ENCODE peak calls at places on chromosome 14, in nine cellular contexts. X, I, Z, A, E, R, Q, L and V are unnamed samples.

GRCh38 chr14:87566986-87567385 is 426.0 kb downstream of the GALC start:
- DNase-seq in X (no peak), I (no peak), Z (no peak), A (peak; percentile 27), E (no peak), R (peak; percentile 45), Q (no peak), L (no peak), V (no peak)

GRCh38 chr14:69652942-69653680 is 41.7 kb downstream of the SUSD6 start:
- DNase-seq in X (no peak), I (no peak), Z (no peak), A (no peak), E (no peak), R (no peak), Q (no peak), L (no peak), V (no peak)

GRCh38 chr14:52650774-52651173 is 44.6 kb downstream of the ERO1A start:
- DNase-seq in X (no peak), I (peak; percentile 36), Z (no peak), A (peak; percentile 2), E (no peak), R (no peak), Q (no peak), L (no peak), V (no peak)

GRCh38 chr14:104697892-104698583 is 8.6 kb downstream of the INF2 start:
- DNase-seq in X (no peak), I (no peak), Z (no peak), A (no peak), E (no peak), R (peak; percentile 60), Q (no peak), L (no peak), V (no peak)

GRCh38 chr14:35134329-35135123 is 12.2 kb downstream of the PRORP start:
- DNase-seq in X (no peak), I (no peak), Z (no peak), A (no peak), E (no peak), R (no peak), Q (no peak), L (no peak), V (no peak)

GRCh38 chr14:89378119-89378518 is 38.9 kb downstream of the FOXN3 start:
- DNase-seq in X (no peak), I (peak; percentile 22), Z (no peak), A (peak; percentile 73), E (peak; percentile 61), R (no peak), Q (no peak), L (no peak), V (peak; percentile 57)

GRCh38 chr14:81427348-81428058 is 27.4 kb upstream of the STON2 start:
- DNase-seq in X (no peak), I (no peak), Z (no peak), A (no peak), E (no peak), R (peak; percentile 52), Q (no peak), L (no peak), V (no peak)

GRCh38 chr14:30657050-30657449 is 34.9 kb downstream of the SCFD1 start:
- DNase-seq in X (no peak), I (no peak), Z (no peak), A (no peak), E (no peak), R (no peak), Q (no peak), L (no peak), V (no peak)

GRCh38 chr14:35959835-35960234 is 133.7 kb downstream of the BRMS1L start:
- DNase-seq in X (no peak), I (peak; percentile 35), Z (no peak), A (no peak), E (no peak), R (no peak), Q (no peak), L (no peak), V (no peak)

GRCh38 chr14:50533314-50533705 is 941 bp upstream of the MAP4K5 start:
- DNase-seq in X (no peak), I (no peak), Z (no peak), A (no peak), E (no peak), R (no peak), Q (no peak), L (no peak), V (no peak)

GRCh38 chr14:54325766-54326165 is 71.0 kb upstream of the CDKN3 start:
- DNase-seq in X (no peak), I (no peak), Z (no peak), A (no peak), E (no peak), R (no peak), Q (no peak), L (no peak), V (no peak)

GRCh38 chr14:54712371-54712998 is 145.6 kb downstream of the SAMD4A start:
- DNase-seq in X (no peak), I (no peak), Z (no peak), A (peak; percentile 68), E (no peak), R (no peak), Q (no peak), L (no peak), V (no peak)

GRCh38 chr14:74048291-74048690 is 29.1 kb downstream of the BBOF1 start:
- DNase-seq in X (no peak), I (peak; percentile 49), Z (no peak), A (no peak), E (no peak), R (peak; percentile 72), Q (no peak), L (no peak), V (no peak)

GRCh38 chr14:104892517-104893434 is 27.7 kb downstream of the CEP170B start:
- DNase-seq in X (no peak), I (no peak), Z (no peak), A (no peak), E (no peak), R (peak; percentile 49), Q (no peak), L (no peak), V (no peak)

DNA sequence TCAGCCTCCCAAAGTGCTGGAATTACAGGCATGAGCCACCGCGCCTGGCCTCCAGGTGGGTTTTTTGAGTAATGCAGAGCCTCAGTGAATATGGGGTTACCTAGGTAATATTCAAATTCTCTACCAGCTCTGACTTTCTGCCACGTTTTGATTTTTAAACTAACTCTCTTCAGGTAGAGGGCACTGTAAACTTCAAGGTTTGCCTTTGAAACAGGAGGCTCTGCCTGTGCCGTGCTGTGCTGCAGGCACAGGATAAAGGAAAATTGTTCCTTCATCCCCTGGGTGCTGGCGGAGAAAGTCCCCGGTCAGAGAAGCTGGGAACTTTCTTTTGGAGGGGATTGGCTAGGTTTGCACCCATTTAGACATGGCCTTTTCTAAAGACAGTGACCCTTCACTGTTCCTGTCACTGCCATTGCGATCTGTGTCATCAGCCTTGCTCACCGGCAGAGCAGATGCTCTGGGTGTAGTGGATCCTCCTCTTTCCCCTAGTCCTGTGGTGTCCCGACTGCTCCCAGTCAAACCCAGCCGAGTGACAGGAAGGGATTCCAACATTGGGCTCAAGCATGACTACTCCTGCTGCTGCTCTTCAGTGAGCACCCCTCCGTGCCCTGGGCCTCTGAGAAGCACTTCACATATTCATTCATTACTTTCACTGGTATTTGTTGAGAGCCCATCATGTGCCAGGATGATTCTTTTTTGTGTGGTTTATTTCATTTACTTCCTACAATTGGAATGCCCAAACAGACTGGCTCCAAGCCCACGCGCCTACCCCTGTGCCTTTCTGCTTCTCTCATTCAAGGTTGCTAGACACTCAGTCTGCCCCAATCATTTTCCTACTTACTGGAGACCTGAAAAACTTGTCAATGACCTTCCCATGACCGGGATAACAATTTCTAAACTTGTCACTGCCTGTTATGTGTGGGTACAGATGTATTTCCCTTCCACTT is 103.6 kb downstream of the TMEM30B start:
- DNase-seq in X (no peak), I (no peak), Z (no peak), A (no peak), E (no peak), R (peak; percentile 58), Q (no peak), L (no peak), V (no peak)
- TF ChIP-seq CTCF in X (no peak), I (no peak), Z (no peak), A (no peak), E (no peak), R (peak; percentile 19), Q (no peak), L (no peak), V (no peak)

GRCh38 chr14:64970041-64970440 is 2.1 kb downstream of the RAB15 start:
- DNase-seq in X (no peak), I (no peak), Z (no peak), A (no peak), E (no peak), R (no peak), Q (no peak), L (no peak), V (no peak)

GRCh38 chr14:64966976-64967375 is 5.2 kb downstream of the RAB15 start:
- DNase-seq in X (peak; percentile 80), I (no peak), Z (peak; percentile 61), A (no peak), E (no peak), R (no peak), Q (no peak), L (no peak), V (no peak)

GRCh38 chr14:64968167-64968566 is 4.0 kb downstream of the RAB15 start:
- DNase-seq in X (no peak), I (no peak), Z (no peak), A (no peak), E (no peak), R (no peak), Q (no peak), L (no peak), V (no peak)

GRCh38 chr14:64970776-64971451 is 1.2 kb downstream of the RAB15 start:
- DNase-seq in X (no peak), I (peak; percentile 46), Z (peak; percentile 40), A (no peak), E (no peak), R (peak; percentile 66), Q (no peak), L (no peak), V (no peak)

DNA sequence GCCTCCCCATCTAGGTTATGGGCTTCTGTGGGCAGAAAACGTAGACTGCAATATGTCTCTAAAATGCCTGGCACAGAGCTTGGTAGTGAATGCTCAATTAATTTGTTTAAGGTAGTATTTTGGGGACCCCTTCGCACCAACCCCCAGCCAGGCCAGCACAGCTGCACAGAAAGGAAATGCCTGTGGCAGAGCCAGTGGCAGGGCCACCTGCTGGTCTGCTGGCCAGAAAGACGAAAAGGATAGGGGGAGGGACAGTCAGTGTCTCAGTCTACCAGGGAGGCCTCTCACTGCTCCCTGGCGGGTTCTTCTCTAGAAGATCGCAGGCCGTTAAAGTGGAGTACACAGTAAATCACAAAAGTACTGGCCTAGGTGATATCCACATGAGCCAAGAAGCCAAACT is 3.5 kb downstream of the RAB15 start:
- DNase-seq in X (no peak), I (no peak), Z (no peak), A (no peak), E (no peak), R (no peak), Q (no peak), L (no peak), V (no peak)
- TF ChIP-seq CTCF in X (no peak), I (no peak), Z (no peak), A (no peak), E (no peak), R (peak; percentile 41), Q (no peak), L (no peak), V (no peak)

GRCh38 chr14:100740196-100740825 is 13.6 kb downstream of the DLK1 start:
- DNase-seq in X (no peak), I (no peak), Z (no peak), A (no peak), E (no peak), R (no peak), Q (no peak), L (no peak), V (no peak)
- TF ChIP-seq CTCF in X (no peak), I (no peak), Z (no peak), A (no peak), E (no peak), R (no peak), Q (no peak), L (no peak), V (no peak)

GRCh38 chr14:99231850-99232401 is 40.1 kb downstream of the BCL11B start:
- DNase-seq in X (no peak), I (no peak), Z (no peak), A (no peak), E (no peak), R (peak; percentile 95), Q (no peak), L (peak; percentile 48), V (no peak)
- TF ChIP-seq CTCF in X (no peak), I (no peak), Z (no peak), A (no peak), E (no peak), R (peak; percentile 58), Q (no peak), L (no peak), V (no peak)